ENCODE peak calls at places on chromosome X, in six cellular contexts. One of them, this sample, is unnamed.
A peak's percentile ranks its signal among the peaks of the same experiment; 100 is the strongest.

GRCh38 chrX:32137525-32137924 is 1065.7 kb upstream of the FTHL17 start:
- DNase-seq in SK-MEL-5: no peak
- DNase-seq in GM10248: no peak
- DNase-seq in activated naive CD4-positive, alpha-beta T cell treated with anti-CD3 and anti-CD28 coated beads, Interleukin-2, amount 50 U/mL, for 72 hours: no peak
- DNase-seq in stimulated activated CD8-positive, alpha-beta memory T cell treated with anti-CD3 and anti-CD28 coated beads, Interleukin-4, amount 100 ng/mL, for 24 hours: no peak
- DNase-seq in neural progenitor cell: peak; percentile 51
- DNase-seq in this sample: no peak

GRCh38 chrX:129984196-129984962 is 1.9 kb downstream of the BCORL1 start:
- DNase-seq in SK-MEL-5: peak; percentile 35
- DNase-seq in GM10248: peak; percentile 58
- DNase-seq in activated naive CD4-positive, alpha-beta T cell treated with anti-CD3 and anti-CD28 coated beads, Interleukin-2, amount 50 U/mL, for 72 hours: no peak
- DNase-seq in stimulated activated CD8-positive, alpha-beta memory T cell treated with anti-CD3 and anti-CD28 coated beads, Interleukin-4, amount 100 ng/mL, for 24 hours: no peak
- DNase-seq in neural progenitor cell: peak; percentile 43
- DNase-seq in this sample: no peak

GRCh38 chrX:23223169-23223568 is 111.5 kb upstream of the PTCHD1 start:
- DNase-seq in SK-MEL-5: no peak
- DNase-seq in GM10248: no peak
- DNase-seq in activated naive CD4-positive, alpha-beta T cell treated with anti-CD3 and anti-CD28 coated beads, Interleukin-2, amount 50 U/mL, for 72 hours: no peak
- DNase-seq in stimulated activated CD8-positive, alpha-beta memory T cell treated with anti-CD3 and anti-CD28 coated beads, Interleukin-4, amount 100 ng/mL, for 24 hours: no peak
- DNase-seq in neural progenitor cell: peak; percentile 5
- DNase-seq in this sample: no peak

GRCh38 chrX:132612990-132613564 is 124.2 kb upstream of the MBNL3 start:
- DNase-seq in SK-MEL-5: peak; percentile 65
- DNase-seq in GM10248: peak; percentile 25
- DNase-seq in activated naive CD4-positive, alpha-beta T cell treated with anti-CD3 and anti-CD28 coated beads, Interleukin-2, amount 50 U/mL, for 72 hours: no peak
- DNase-seq in stimulated activated CD8-positive, alpha-beta memory T cell treated with anti-CD3 and anti-CD28 coated beads, Interleukin-4, amount 100 ng/mL, for 24 hours: peak; percentile 14
- DNase-seq in neural progenitor cell: peak; percentile 58
- DNase-seq in this sample: no peak

GRCh38 chrX:10233173-10233572 is 76.4 kb downstream of the CLCN4 start:
- DNase-seq in SK-MEL-5: no peak
- DNase-seq in GM10248: no peak
- DNase-seq in activated naive CD4-positive, alpha-beta T cell treated with anti-CD3 and anti-CD28 coated beads, Interleukin-2, amount 50 U/mL, for 72 hours: no peak
- DNase-seq in stimulated activated CD8-positive, alpha-beta memory T cell treated with anti-CD3 and anti-CD28 coated beads, Interleukin-4, amount 100 ng/mL, for 24 hours: no peak
- DNase-seq in neural progenitor cell: no peak
- DNase-seq in this sample: no peak

GRCh38 chrX:107700317-107700774 is 72.0 kb downstream of the PRPS1 start:
- DNase-seq in SK-MEL-5: no peak
- DNase-seq in GM10248: no peak
- DNase-seq in activated naive CD4-positive, alpha-beta T cell treated with anti-CD3 and anti-CD28 coated beads, Interleukin-2, amount 50 U/mL, for 72 hours: no peak
- DNase-seq in stimulated activated CD8-positive, alpha-beta memory T cell treated with anti-CD3 and anti-CD28 coated beads, Interleukin-4, amount 100 ng/mL, for 24 hours: no peak
- DNase-seq in neural progenitor cell: no peak
- DNase-seq in this sample: no peak

GRCh38 chrX:18561020-18561419 is 110.9 kb downstream of the RS1 start:
- DNase-seq in SK-MEL-5: no peak
- DNase-seq in GM10248: no peak
- DNase-seq in activated naive CD4-positive, alpha-beta T cell treated with anti-CD3 and anti-CD28 coated beads, Interleukin-2, amount 50 U/mL, for 72 hours: no peak
- DNase-seq in stimulated activated CD8-positive, alpha-beta memory T cell treated with anti-CD3 and anti-CD28 coated beads, Interleukin-4, amount 100 ng/mL, for 24 hours: no peak
- DNase-seq in neural progenitor cell: no peak
- DNase-seq in this sample: no peak

GRCh38 chrX:13774696-13775095 is 40.1 kb downstream of the OFD1 start:
- DNase-seq in SK-MEL-5: no peak
- DNase-seq in GM10248: no peak
- DNase-seq in activated naive CD4-positive, alpha-beta T cell treated with anti-CD3 and anti-CD28 coated beads, Interleukin-2, amount 50 U/mL, for 72 hours: no peak
- DNase-seq in stimulated activated CD8-positive, alpha-beta memory T cell treated with anti-CD3 and anti-CD28 coated beads, Interleukin-4, amount 100 ng/mL, for 24 hours: no peak
- DNase-seq in neural progenitor cell: no peak
- DNase-seq in this sample: no peak

GRCh38 chrX:14427614-14428013 is 101.7 kb upstream of the GLRA2 start:
- DNase-seq in SK-MEL-5: no peak
- DNase-seq in GM10248: no peak
- DNase-seq in activated naive CD4-positive, alpha-beta T cell treated with anti-CD3 and anti-CD28 coated beads, Interleukin-2, amount 50 U/mL, for 72 hours: no peak
- DNase-seq in stimulated activated CD8-positive, alpha-beta memory T cell treated with anti-CD3 and anti-CD28 coated beads, Interleukin-4, amount 100 ng/mL, for 24 hours: no peak
- DNase-seq in neural progenitor cell: no peak
- DNase-seq in this sample: no peak

GRCh38 chrX:45710081-45710801 is 509.6 kb upstream of the DIPK2B start:
- DNase-seq in SK-MEL-5: no peak
- DNase-seq in GM10248: peak; percentile 23
- DNase-seq in activated naive CD4-positive, alpha-beta T cell treated with anti-CD3 and anti-CD28 coated beads, Interleukin-2, amount 50 U/mL, for 72 hours: peak; percentile 71
- DNase-seq in stimulated activated CD8-positive, alpha-beta memory T cell treated with anti-CD3 and anti-CD28 coated beads, Interleukin-4, amount 100 ng/mL, for 24 hours: peak; percentile 39
- DNase-seq in neural progenitor cell: no peak
- DNase-seq in this sample: no peak

GRCh38 chrX:18160369-18160768 is 60.3 kb downstream of the BEND2 start:
- DNase-seq in SK-MEL-5: no peak
- DNase-seq in GM10248: no peak
- DNase-seq in activated naive CD4-positive, alpha-beta T cell treated with anti-CD3 and anti-CD28 coated beads, Interleukin-2, amount 50 U/mL, for 72 hours: no peak
- DNase-seq in stimulated activated CD8-positive, alpha-beta memory T cell treated with anti-CD3 and anti-CD28 coated beads, Interleukin-4, amount 100 ng/mL, for 24 hours: no peak
- DNase-seq in neural progenitor cell: no peak
- DNase-seq in this sample: no peak

GRCh38 chrX:8811611-8812010 is 10.4 kb upstream of the FAM9A start:
- DNase-seq in SK-MEL-5: no peak
- DNase-seq in GM10248: no peak
- DNase-seq in activated naive CD4-positive, alpha-beta T cell treated with anti-CD3 and anti-CD28 coated beads, Interleukin-2, amount 50 U/mL, for 72 hours: no peak
- DNase-seq in stimulated activated CD8-positive, alpha-beta memory T cell treated with anti-CD3 and anti-CD28 coated beads, Interleukin-4, amount 100 ng/mL, for 24 hours: no peak
- DNase-seq in neural progenitor cell: no peak
- DNase-seq in this sample: no peak

GRCh38 chrX:109862386-109862910 is 129.4 kb upstream of the ACSL4 start:
- DNase-seq in SK-MEL-5: no peak
- DNase-seq in GM10248: no peak
- DNase-seq in activated naive CD4-positive, alpha-beta T cell treated with anti-CD3 and anti-CD28 coated beads, Interleukin-2, amount 50 U/mL, for 72 hours: no peak
- DNase-seq in stimulated activated CD8-positive, alpha-beta memory T cell treated with anti-CD3 and anti-CD28 coated beads, Interleukin-4, amount 100 ng/mL, for 24 hours: no peak
- DNase-seq in neural progenitor cell: no peak
- DNase-seq in this sample: no peak

GRCh38 chrX:72272868-72273267 is 4.2 kb downstream of the RPS4X start:
- DNase-seq in SK-MEL-5: no peak
- DNase-seq in GM10248: no peak
- DNase-seq in activated naive CD4-positive, alpha-beta T cell treated with anti-CD3 and anti-CD28 coated beads, Interleukin-2, amount 50 U/mL, for 72 hours: no peak
- DNase-seq in stimulated activated CD8-positive, alpha-beta memory T cell treated with anti-CD3 and anti-CD28 coated beads, Interleukin-4, amount 100 ng/mL, for 24 hours: no peak
- DNase-seq in neural progenitor cell: no peak
- DNase-seq in this sample: no peak

GRCh38 chrX:63920875-63921274 is 135.9 kb upstream of the ARHGEF9 start:
- DNase-seq in SK-MEL-5: no peak
- DNase-seq in GM10248: no peak
- DNase-seq in activated naive CD4-positive, alpha-beta T cell treated with anti-CD3 and anti-CD28 coated beads, Interleukin-2, amount 50 U/mL, for 72 hours: no peak
- DNase-seq in stimulated activated CD8-positive, alpha-beta memory T cell treated with anti-CD3 and anti-CD28 coated beads, Interleukin-4, amount 100 ng/mL, for 24 hours: no peak
- DNase-seq in neural progenitor cell: no peak
- DNase-seq in this sample: no peak

GRCh38 chrX:120271218-120271617 is 20.6 kb downstream of the ZBTB33 start:
- DNase-seq in SK-MEL-5: no peak
- DNase-seq in GM10248: no peak
- DNase-seq in activated naive CD4-positive, alpha-beta T cell treated with anti-CD3 and anti-CD28 coated beads, Interleukin-2, amount 50 U/mL, for 72 hours: no peak
- DNase-seq in stimulated activated CD8-positive, alpha-beta memory T cell treated with anti-CD3 and anti-CD28 coated beads, Interleukin-4, amount 100 ng/mL, for 24 hours: no peak
- DNase-seq in neural progenitor cell: no peak
- DNase-seq in this sample: no peak

GRCh38 chrX:44314259-44314734 is 29.2 kb downstream of the EFHC2 start:
- DNase-seq in SK-MEL-5: peak; percentile 21
- DNase-seq in GM10248: no peak
- DNase-seq in activated naive CD4-positive, alpha-beta T cell treated with anti-CD3 and anti-CD28 coated beads, Interleukin-2, amount 50 U/mL, for 72 hours: no peak
- DNase-seq in stimulated activated CD8-positive, alpha-beta memory T cell treated with anti-CD3 and anti-CD28 coated beads, Interleukin-4, amount 100 ng/mL, for 24 hours: no peak
- DNase-seq in neural progenitor cell: no peak
- DNase-seq in this sample: peak; percentile 5

GRCh38 chrX:107730298-107730655 is 45.3 kb downstream of the TSC22D3 start:
- DNase-seq in SK-MEL-5: no peak
- DNase-seq in GM10248: no peak
- DNase-seq in activated naive CD4-positive, alpha-beta T cell treated with anti-CD3 and anti-CD28 coated beads, Interleukin-2, amount 50 U/mL, for 72 hours: no peak
- DNase-seq in stimulated activated CD8-positive, alpha-beta memory T cell treated with anti-CD3 and anti-CD28 coated beads, Interleukin-4, amount 100 ng/mL, for 24 hours: no peak
- DNase-seq in neural progenitor cell: peak; percentile 52
- DNase-seq in this sample: no peak

GRCh38 chrX:13966071-13966850 is 63.4 kb downstream of the GEMIN8 start:
- DNase-seq in SK-MEL-5: peak; percentile 93
- DNase-seq in GM10248: no peak
- DNase-seq in activated naive CD4-positive, alpha-beta T cell treated with anti-CD3 and anti-CD28 coated beads, Interleukin-2, amount 50 U/mL, for 72 hours: no peak
- DNase-seq in stimulated activated CD8-positive, alpha-beta memory T cell treated with anti-CD3 and anti-CD28 coated beads, Interleukin-4, amount 100 ng/mL, for 24 hours: no peak
- DNase-seq in neural progenitor cell: no peak
- DNase-seq in this sample: peak; percentile 91

GRCh38 chrX:140715787-140716186 is 6.2 kb downstream of the LINC00632 start:
- DNase-seq in SK-MEL-5: no peak
- DNase-seq in GM10248: no peak
- DNase-seq in activated naive CD4-positive, alpha-beta T cell treated with anti-CD3 and anti-CD28 coated beads, Interleukin-2, amount 50 U/mL, for 72 hours: no peak
- DNase-seq in stimulated activated CD8-positive, alpha-beta memory T cell treated with anti-CD3 and anti-CD28 coated beads, Interleukin-4, amount 100 ng/mL, for 24 hours: no peak
- DNase-seq in neural progenitor cell: no peak
- DNase-seq in this sample: no peak

GRCh38 chrX:133005038-133005437 is 46.6 kb upstream of the HS6ST2 start:
- DNase-seq in SK-MEL-5: peak; percentile 43
- DNase-seq in GM10248: peak; percentile 15
- DNase-seq in activated naive CD4-positive, alpha-beta T cell treated with anti-CD3 and anti-CD28 coated beads, Interleukin-2, amount 50 U/mL, for 72 hours: no peak
- DNase-seq in stimulated activated CD8-positive, alpha-beta memory T cell treated with anti-CD3 and anti-CD28 coated beads, Interleukin-4, amount 100 ng/mL, for 24 hours: no peak
- DNase-seq in neural progenitor cell: peak; percentile 27
- DNase-seq in this sample: no peak

GRCh38 chrX:25810202-25810601 is 327.9 kb upstream of the MAGEB18 start:
- DNase-seq in SK-MEL-5: peak; percentile 1
- DNase-seq in GM10248: no peak
- DNase-seq in activated naive CD4-positive, alpha-beta T cell treated with anti-CD3 and anti-CD28 coated beads, Interleukin-2, amount 50 U/mL, for 72 hours: no peak
- DNase-seq in stimulated activated CD8-positive, alpha-beta memory T cell treated with anti-CD3 and anti-CD28 coated beads, Interleukin-4, amount 100 ng/mL, for 24 hours: no peak
- DNase-seq in neural progenitor cell: no peak
- DNase-seq in this sample: peak; percentile 0

GRCh38 chrX:108001218-108001814 is 19.1 kb upstream of the TEX13B start:
- DNase-seq in SK-MEL-5: peak; percentile 69
- DNase-seq in GM10248: no peak
- DNase-seq in activated naive CD4-positive, alpha-beta T cell treated with anti-CD3 and anti-CD28 coated beads, Interleukin-2, amount 50 U/mL, for 72 hours: no peak
- DNase-seq in stimulated activated CD8-positive, alpha-beta memory T cell treated with anti-CD3 and anti-CD28 coated beads, Interleukin-4, amount 100 ng/mL, for 24 hours: no peak
- DNase-seq in neural progenitor cell: peak; percentile 50
- DNase-seq in this sample: peak; percentile 40

GRCh38 chrX:21873063-21873785 is 17.4 kb downstream of the YY2 start:
- DNase-seq in SK-MEL-5: no peak
- DNase-seq in GM10248: no peak
- DNase-seq in activated naive CD4-positive, alpha-beta T cell treated with anti-CD3 and anti-CD28 coated beads, Interleukin-2, amount 50 U/mL, for 72 hours: no peak
- DNase-seq in stimulated activated CD8-positive, alpha-beta memory T cell treated with anti-CD3 and anti-CD28 coated beads, Interleukin-4, amount 100 ng/mL, for 24 hours: no peak
- DNase-seq in neural progenitor cell: no peak
- DNase-seq in this sample: no peak

GRCh38 chrX:53421772-53422090 is 723 bp downstream of the SMC1A start:
- DNase-seq in SK-MEL-5: no peak
- DNase-seq in GM10248: no peak
- DNase-seq in activated naive CD4-positive, alpha-beta T cell treated with anti-CD3 and anti-CD28 coated beads, Interleukin-2, amount 50 U/mL, for 72 hours: no peak
- DNase-seq in stimulated activated CD8-positive, alpha-beta memory T cell treated with anti-CD3 and anti-CD28 coated beads, Interleukin-4, amount 100 ng/mL, for 24 hours: no peak
- DNase-seq in neural progenitor cell: no peak
- DNase-seq in this sample: no peak

GRCh38 chrX:138756234-138756633 is 44.7 kb upstream of the FGF13 start:
- DNase-seq in SK-MEL-5: peak; percentile 63
- DNase-seq in GM10248: no peak
- DNase-seq in activated naive CD4-positive, alpha-beta T cell treated with anti-CD3 and anti-CD28 coated beads, Interleukin-2, amount 50 U/mL, for 72 hours: no peak
- DNase-seq in stimulated activated CD8-positive, alpha-beta memory T cell treated with anti-CD3 and anti-CD28 coated beads, Interleukin-4, amount 100 ng/mL, for 24 hours: no peak
- DNase-seq in neural progenitor cell: peak; percentile 73
- DNase-seq in this sample: peak; percentile 11

GRCh38 chrX:148665001-148665400 is 164.6 kb downstream of the AFF2 start:
- DNase-seq in SK-MEL-5: no peak
- DNase-seq in GM10248: no peak
- DNase-seq in activated naive CD4-positive, alpha-beta T cell treated with anti-CD3 and anti-CD28 coated beads, Interleukin-2, amount 50 U/mL, for 72 hours: no peak
- DNase-seq in stimulated activated CD8-positive, alpha-beta memory T cell treated with anti-CD3 and anti-CD28 coated beads, Interleukin-4, amount 100 ng/mL, for 24 hours: no peak
- DNase-seq in neural progenitor cell: no peak
- DNase-seq in this sample: no peak

GRCh38 chrX:70455366-70456202 is 10.9 kb downstream of the DLG3 start:
- DNase-seq in SK-MEL-5: no peak
- DNase-seq in GM10248: peak; percentile 18
- DNase-seq in activated naive CD4-positive, alpha-beta T cell treated with anti-CD3 and anti-CD28 coated beads, Interleukin-2, amount 50 U/mL, for 72 hours: no peak
- DNase-seq in stimulated activated CD8-positive, alpha-beta memory T cell treated with anti-CD3 and anti-CD28 coated beads, Interleukin-4, amount 100 ng/mL, for 24 hours: no peak
- DNase-seq in neural progenitor cell: peak; percentile 60
- DNase-seq in this sample: no peak

GRCh38 chrX:108246304-108246954 is 154.9 kb downstream of the ATG4A start:
- DNase-seq in SK-MEL-5: peak; percentile 2
- DNase-seq in GM10248: no peak
- DNase-seq in activated naive CD4-positive, alpha-beta T cell treated with anti-CD3 and anti-CD28 coated beads, Interleukin-2, amount 50 U/mL, for 72 hours: no peak
- DNase-seq in stimulated activated CD8-positive, alpha-beta memory T cell treated with anti-CD3 and anti-CD28 coated beads, Interleukin-4, amount 100 ng/mL, for 24 hours: no peak
- DNase-seq in neural progenitor cell: no peak
- DNase-seq in this sample: peak; percentile 24

GRCh38 chrX:536616-537015 is 94.0 kb upstream of the SHOX start:
- DNase-seq in SK-MEL-5: no peak
- DNase-seq in GM10248: no peak
- DNase-seq in activated naive CD4-positive, alpha-beta T cell treated with anti-CD3 and anti-CD28 coated beads, Interleukin-2, amount 50 U/mL, for 72 hours: no peak
- DNase-seq in stimulated activated CD8-positive, alpha-beta memory T cell treated with anti-CD3 and anti-CD28 coated beads, Interleukin-4, amount 100 ng/mL, for 24 hours: no peak
- DNase-seq in neural progenitor cell: no peak
- DNase-seq in this sample: no peak

GRCh38 chrX:79588233-79588632 is 221.1 kb upstream of the ITM2A start:
- DNase-seq in SK-MEL-5: no peak
- DNase-seq in GM10248: no peak
- DNase-seq in activated naive CD4-positive, alpha-beta T cell treated with anti-CD3 and anti-CD28 coated beads, Interleukin-2, amount 50 U/mL, for 72 hours: no peak
- DNase-seq in stimulated activated CD8-positive, alpha-beta memory T cell treated with anti-CD3 and anti-CD28 coated beads, Interleukin-4, amount 100 ng/mL, for 24 hours: no peak
- DNase-seq in neural progenitor cell: no peak
- DNase-seq in this sample: no peak

GRCh38 chrX:69146739-69147138 is 18.5 kb downstream of the PJA1 start:
- DNase-seq in SK-MEL-5: no peak
- DNase-seq in GM10248: no peak
- DNase-seq in activated naive CD4-positive, alpha-beta T cell treated with anti-CD3 and anti-CD28 coated beads, Interleukin-2, amount 50 U/mL, for 72 hours: no peak
- DNase-seq in stimulated activated CD8-positive, alpha-beta memory T cell treated with anti-CD3 and anti-CD28 coated beads, Interleukin-4, amount 100 ng/mL, for 24 hours: no peak
- DNase-seq in neural progenitor cell: no peak
- DNase-seq in this sample: no peak

GRCh38 chrX:104568304-104568915 is 2.4 kb downstream of the IL1RAPL2 start:
- DNase-seq in SK-MEL-5: no peak
- DNase-seq in GM10248: no peak
- DNase-seq in activated naive CD4-positive, alpha-beta T cell treated with anti-CD3 and anti-CD28 coated beads, Interleukin-2, amount 50 U/mL, for 72 hours: no peak
- DNase-seq in stimulated activated CD8-positive, alpha-beta memory T cell treated with anti-CD3 and anti-CD28 coated beads, Interleukin-4, amount 100 ng/mL, for 24 hours: no peak
- DNase-seq in neural progenitor cell: peak; percentile 6
- DNase-seq in this sample: no peak

GRCh38 chrX:130028196-130028595 is 45.8 kb downstream of the BCORL1 start:
- DNase-seq in SK-MEL-5: peak; percentile 37
- DNase-seq in GM10248: peak; percentile 30
- DNase-seq in activated naive CD4-positive, alpha-beta T cell treated with anti-CD3 and anti-CD28 coated beads, Interleukin-2, amount 50 U/mL, for 72 hours: no peak
- DNase-seq in stimulated activated CD8-positive, alpha-beta memory T cell treated with anti-CD3 and anti-CD28 coated beads, Interleukin-4, amount 100 ng/mL, for 24 hours: peak; percentile 24
- DNase-seq in neural progenitor cell: peak; percentile 22
- DNase-seq in this sample: peak; percentile 4

GRCh38 chrX:118396113-118396512 is 50.2 kb downstream of the WDR44 start:
- DNase-seq in SK-MEL-5: no peak
- DNase-seq in GM10248: no peak
- DNase-seq in activated naive CD4-positive, alpha-beta T cell treated with anti-CD3 and anti-CD28 coated beads, Interleukin-2, amount 50 U/mL, for 72 hours: no peak
- DNase-seq in stimulated activated CD8-positive, alpha-beta memory T cell treated with anti-CD3 and anti-CD28 coated beads, Interleukin-4, amount 100 ng/mL, for 24 hours: no peak
- DNase-seq in neural progenitor cell: no peak
- DNase-seq in this sample: no peak